ENCODE peak calls at places on chromosome 4, in five cellular contexts. E is lower lobe of right lung, V is foreskin fibroblast, R is GM06990, F is fibroblast of lung. I is an unnamed sample.

GRCh38 chr4:8587469-8588195 is 4.9 kb upstream of the CPZ start:
- DNase-seq in F (no peak), R (no peak), V (no peak), E (no peak), I (no peak)

GRCh38 chr4:125658773-125659172 is 344.0 kb downstream of the FAT4 start:
- DNase-seq in R (no peak), E (no peak), F (no peak), V (no peak), I (no peak)

GRCh38 chr4:115453416-115453815 is 340.0 kb upstream of the NDST4 start:
- DNase-seq in F (no peak), V (no peak), R (no peak), E (no peak), I (no peak)

GRCh38 chr4:6910960-6911874 is 1.6 kb downstream of the TBC1D14 start:
- DNase-seq in V (no peak), E (no peak), R (no peak), F (no peak), I (no peak)

GRCh38 chr4:77418333-77418732 is 187.3 kb upstream of the CXCL13 start:
- DNase-seq in E (no peak), R (no peak), V (no peak), F (no peak), I (peak)

GRCh38 chr4:151865327-151865726 is 104.5 kb upstream of the GATB start:
- DNase-seq in F (no peak), R (no peak), V (no peak), E (peak), I (no peak)

GRCh38 chr4:123824524-123824923 is 427.9 kb downstream of the SPRY1 start:
- DNase-seq in V (no peak), R (no peak), E (no peak), F (peak), I (no peak)

GRCh38 chr4:80202190-80202711 is 4.9 kb downstream of the PRDM8 start:
- DNase-seq in R (peak), V (peak), E (peak), F (peak), I (peak)

GRCh38 chr4:41106081-41106480 is 108.3 kb downstream of the APBB2 start:
- DNase-seq in F (no peak), E (no peak), R (no peak), V (no peak), I (no peak)

GRCh38 chr4:11514780-11515432 is 86.2 kb upstream of the HS3ST1 start:
- DNase-seq in R (no peak), E (no peak), F (no peak), V (no peak), I (no peak)

GRCh38 chr4:43564107-43564506 is 671.6 kb downstream of the GRXCR1 start:
- DNase-seq in E (no peak), R (peak), V (no peak), F (no peak), I (no peak)

GRCh38 chr4:3201718-3202702 is 46.9 kb upstream of the MSANTD1 start:
- DNase-seq in R (peak), E (no peak), F (peak), V (peak), I (no peak)

GRCh38 chr4:57854748-57855147 is 744.6 kb upstream of the IGFBP7 start:
- DNase-seq in E (no peak), R (no peak), V (no peak), F (peak), I (no peak)

GRCh38 chr4:189202182-189202868 is 738.3 kb upstream of the FRG1 start:
- DNase-seq in R (peak), F (peak), E (peak), V (peak), I (peak)

GRCh38 chr4:108008721-108009120 is 19.0 kb downstream of the HADH start:
- DNase-seq in V (peak), F (peak), R (no peak), E (no peak), I (peak)

GRCh38 chr4:100591156-100591876 is 73.5 kb upstream of the EMCN start:
- DNase-seq in R (no peak), V (no peak), E (peak), F (no peak), I (no peak)

GRCh38 chr4:81426770-81427604 is 44.7 kb downstream of the RASGEF1B start:
- DNase-seq in R (no peak), V (no peak), E (no peak), F (no peak), I (no peak)

GRCh38 chr4:4880492-4880891 is 21.0 kb downstream of the MSX1 start:
- DNase-seq in E (no peak), F (no peak), R (no peak), V (no peak), I (no peak)
- TF ChIP-seq CTCF in E (peak), F (peak), R (peak), V (peak), I (peak)

GRCh38 chr4:21790437-21791029 is 158.0 kb downstream of the KCNIP4 start:
- DNase-seq in R (no peak), F (peak), E (no peak), V (peak), I (peak)
- TF ChIP-seq CTCF in R (peak), F (peak), E (peak), V (peak), I (peak)

DNA sequence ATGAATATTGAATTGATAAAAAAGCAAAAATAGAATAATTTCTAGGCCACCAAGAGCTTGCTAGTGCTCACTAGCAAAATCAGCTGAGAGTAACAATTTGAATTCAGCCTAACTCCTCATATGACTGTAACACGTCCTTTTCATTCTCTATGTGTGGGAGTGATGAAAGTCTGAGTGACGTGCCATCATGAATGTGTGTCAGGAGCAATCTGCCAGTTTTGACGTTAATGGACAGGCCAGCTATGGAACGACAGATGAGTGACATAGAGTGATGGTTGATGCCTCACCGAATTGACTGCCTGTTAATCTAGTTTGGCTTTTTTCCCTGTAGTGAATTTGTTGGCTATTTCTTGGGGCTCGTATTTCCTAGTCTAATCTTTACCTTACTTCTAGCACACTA is 200.7 kb downstream of the TLL1 start:
- DNase-seq in E (no peak), R (no peak), F (no peak), V (no peak), I (no peak)
- TF ChIP-seq CTCF in E (no peak), R (no peak), F (no peak), V (no peak), I (no peak)

GRCh38 chr4:38965866-38966265 is 66.3 kb downstream of the TMEM156 start:
- DNase-seq in R (no peak), E (no peak), F (no peak), V (no peak), I (no peak)

GRCh38 chr4:38968668-38969067 is 63.5 kb downstream of the TMEM156 start:
- DNase-seq in V (no peak), R (no peak), E (no peak), F (no peak), I (no peak)

GRCh38 chr4:38964942-38965775 is 67.0 kb downstream of the TMEM156 start:
- DNase-seq in R (no peak), F (no peak), E (no peak), V (no peak), I (no peak)

GRCh38 chr4:38967260-38968095 is 64.7 kb downstream of the TMEM156 start:
- DNase-seq in V (peak), R (no peak), E (no peak), F (peak), I (peak)
- TF ChIP-seq CTCF in V (no peak), R (no peak), E (no peak), F (no peak), I (no peak)

I was measured in HFFc6.